ENCODE peak calls at places on chromosomes 12 and 14, in four cellular contexts. One of them, this sample, is unnamed.

GRCh38 chr12:63294327-63294632 is 143.3 kb upstream of the AVPR1A start:
- DNase-seq in fibroblast of mammary gland: peak
- DNase-seq in CD4-positive, alpha-beta T cell: no peak
- DNase-seq in NCI-H2081: no peak
- DNase-seq in this sample: peak

GRCh38 chr14:94447986-94448808 is 4.4 kb downstream of the SERPINA11 start:
- DNase-seq in NCI-H2081: no peak
- DNase-seq in CD4-positive, alpha-beta T cell: no peak
- DNase-seq in fibroblast of mammary gland: no peak
- DNase-seq in this sample: no peak

GRCh38 chr12:16076970-16077527 is 165.9 kb downstream of the DERA start:
- DNase-seq in fibroblast of mammary gland: no peak
- DNase-seq in CD4-positive, alpha-beta T cell: no peak
- DNase-seq in NCI-H2081: no peak
- DNase-seq in this sample: no peak

GRCh38 chr14:97107070-97107469 is 309.9 kb downstream of the VRK1 start:
- DNase-seq in fibroblast of mammary gland: peak
- DNase-seq in NCI-H2081: no peak
- DNase-seq in CD4-positive, alpha-beta T cell: no peak
- DNase-seq in this sample: no peak

GRCh38 chr12:132036063-132036683 is 86.4 kb downstream of the EP400 start:
- DNase-seq in NCI-H2081: no peak
- DNase-seq in CD4-positive, alpha-beta T cell: no peak
- DNase-seq in fibroblast of mammary gland: no peak
- DNase-seq in this sample: no peak

GRCh38 chr14:89473979-89474378 is 56.9 kb upstream of the FOXN3 start:
- DNase-seq in CD4-positive, alpha-beta T cell: no peak
- DNase-seq in NCI-H2081: no peak
- DNase-seq in fibroblast of mammary gland: peak
- DNase-seq in this sample: no peak

GRCh38 chr14:33647385-33647786 is 303.5 kb downstream of the EGLN3 start:
- DNase-seq in CD4-positive, alpha-beta T cell: no peak
- DNase-seq in NCI-H2081: no peak
- DNase-seq in fibroblast of mammary gland: peak
- DNase-seq in this sample: peak

GRCh38 chr14:65434216-65434850 is 21.8 kb downstream of the FUT8 start:
- DNase-seq in NCI-H2081: no peak
- DNase-seq in CD4-positive, alpha-beta T cell: no peak
- DNase-seq in fibroblast of mammary gland: no peak
- DNase-seq in this sample: no peak

GRCh38 chr14:20986811-20987210 is 3.0 kb upstream of the METTL17 start:
- DNase-seq in NCI-H2081: no peak
- DNase-seq in fibroblast of mammary gland: peak
- DNase-seq in CD4-positive, alpha-beta T cell: no peak
- DNase-seq in this sample: peak

GRCh38 chr14:98368916-98369315 is 903.1 kb downstream of the BCL11B start:
- DNase-seq in CD4-positive, alpha-beta T cell: no peak
- DNase-seq in NCI-H2081: no peak
- DNase-seq in fibroblast of mammary gland: no peak
- DNase-seq in this sample: no peak

This sample was measured in choroid plexus epithelial cell.